ENCODE peak calls at places on chromosomes 12 and 14, in six cellular contexts. I is H9, O is mesenchymal stem cell, Z is IMR-90, N is mesendoderm, E is H1. D is an unnamed sample.

GRCh38 chr14:69263364-69263763 is 3.4 kb downstream of the GALNT16 start:
- DNase-seq in E (no peak), I (no peak), N (no peak), O (peak; percentile 87), Z (peak; percentile 93), D (no peak)

GRCh38 chr14:96225745-96226151 is 21.1 kb downstream of the BDKRB2 start:
- DNase-seq in N (peak; percentile 62), I (peak; percentile 87), Z (peak; percentile 64), O (peak; percentile 58), E (peak; percentile 59), D (no peak)

GRCh38 chr12:6925543-6926279 is 2.0 kb upstream of the ATN1 start:
- DNase-seq in Z (peak; percentile 90), E (peak; percentile 84), O (peak; percentile 92), I (peak; percentile 90), N (peak; percentile 96), D (peak; percentile 70)

GRCh38 chr14:106679776-106680175 is 1153.4 kb downstream of the TMEM121 start:
- DNase-seq in N (no peak), O (no peak), E (no peak), Z (no peak), I (no peak), D (no peak)

GRCh38 chr12:1013618-1014489 is 22.8 kb downstream of the ERC1 start:
- DNase-seq in E (no peak), N (peak; percentile 48), O (peak; percentile 88), Z (peak; percentile 87), I (no peak), D (no peak)

GRCh38 chr12:5505751-5506150 is 73.8 kb downstream of the NTF3 start:
- DNase-seq in N (no peak), I (peak; percentile 15), E (peak; percentile 20), O (no peak), Z (no peak), D (no peak)

GRCh38 chr12:110073049-110073831 is 24.9 kb upstream of the C12orf76 start:
- DNase-seq in O (no peak), N (no peak), Z (no peak), E (peak; percentile 48), I (no peak), D (no peak)

GRCh38 chr14:21476526-21476924 is 234 bp downstream of the RAB2B start:
- DNase-seq in Z (no peak), O (peak; percentile 84), I (no peak), N (no peak), E (no peak), D (no peak)

GRCh38 chr12:130104114-130104513 is 58.1 kb upstream of the FZD10 start:
- DNase-seq in E (no peak), I (no peak), Z (no peak), O (no peak), N (no peak), D (no peak)

GRCh38 chr14:58491593-58491992 is 64.1 kb downstream of the KIAA0586 start:
- DNase-seq in E (no peak), I (no peak), O (no peak), Z (peak; percentile 45), N (no peak), D (no peak)

GRCh38 chr12:26953447-26953846 is 15.2 kb downstream of the FGFR1OP2 start:
- DNase-seq in E (no peak), N (no peak), Z (peak; percentile 28), O (peak; percentile 55), I (no peak), D (no peak)

GRCh38 chr14:77158175-77158908 is 16.8 kb upstream of the ZDHHC22 start:
- DNase-seq in Z (peak; percentile 71), N (peak; percentile 78), E (peak; percentile 63), I (peak; percentile 67), O (peak; percentile 69), D (peak; percentile 59)

GRCh38 chr12:50581226-50582184 is 76.7 kb downstream of the DIP2B start:
- DNase-seq in E (no peak), Z (peak; percentile 93), O (peak; percentile 69), I (no peak), N (no peak), D (no peak)

GRCh38 chr12:105089817-105090216 is 5.6 kb upstream of the ALDH1L2 start:
- DNase-seq in O (no peak), I (no peak), E (no peak), N (no peak), Z (no peak), D (no peak)

GRCh38 chr12:42277426-42278115 is 39.5 kb upstream of the YAF2 start:
- DNase-seq in O (no peak), Z (no peak), E (no peak), I (no peak), N (no peak), D (no peak)

GRCh38 chr12:99386907-99387306 is 260.6 kb upstream of the GARIN6 start:
- DNase-seq in N (peak; percentile 54), I (no peak), O (no peak), E (no peak), Z (peak; percentile 8), D (no peak)

GRCh38 chr14:67516679-67517078 is 16.4 kb upstream of the PLEKHH1 start:
- DNase-seq in I (no peak), O (no peak), E (no peak), Z (no peak), N (no peak), D (no peak)
- H2BK15ac ChIP-seq in I (no peak overlapping the region), O (no peak overlapping the region), E (no peak overlapping the region), Z (no peak overlapping the region), N (no peak overlapping the region), D (no peak overlapping the region)

DNA sequence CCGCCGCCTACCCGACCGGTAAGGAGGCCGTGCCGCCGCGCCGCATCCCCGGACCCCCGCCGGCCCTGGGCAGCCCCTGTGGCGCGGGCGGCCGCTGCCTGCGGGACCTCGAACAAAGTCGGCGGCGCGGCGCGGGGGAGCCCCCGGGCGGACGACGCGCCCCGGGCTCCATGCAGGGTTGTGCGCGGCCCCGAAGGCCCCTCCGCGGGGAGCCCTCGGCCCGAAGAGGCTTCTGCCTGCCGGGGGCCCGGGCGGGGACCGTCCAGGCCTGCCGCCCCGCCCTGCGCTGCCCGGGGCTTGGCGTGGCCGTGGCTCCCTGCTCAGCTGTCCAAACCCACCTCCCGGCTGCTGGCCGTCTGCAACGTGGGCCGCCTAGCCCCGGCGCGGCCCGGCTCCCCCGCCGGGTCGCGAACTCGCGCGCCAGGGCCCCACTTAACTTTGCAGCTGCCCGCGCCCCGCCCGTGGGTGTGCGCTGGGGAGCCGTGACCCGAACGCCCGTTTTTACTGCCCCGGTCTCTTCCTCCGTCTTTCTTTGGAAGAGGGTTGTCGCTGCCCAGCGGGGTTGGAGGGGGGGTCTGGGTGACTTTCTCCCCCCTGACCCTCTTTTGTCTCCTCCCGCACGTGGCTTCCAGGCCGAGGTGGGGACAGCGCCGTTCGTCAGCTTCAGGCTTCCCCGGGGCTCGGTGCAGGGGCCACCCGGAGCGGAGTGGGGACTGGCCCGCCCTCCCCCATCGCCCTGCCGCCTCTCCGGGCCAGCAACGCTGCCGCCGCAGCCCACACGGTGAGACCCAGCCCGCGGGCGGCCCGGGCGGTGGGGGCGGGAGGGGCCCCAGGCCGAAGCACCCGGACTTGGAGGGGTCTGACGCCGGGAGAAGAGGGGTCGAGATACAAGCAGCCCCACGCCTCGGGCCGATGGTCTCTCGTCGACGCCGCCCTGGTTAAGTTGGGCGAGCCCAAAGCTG is 901 bp downstream of the DYRK2 start:
- DNase-seq in E (peak; percentile 50), I (no peak), Z (no peak), N (peak; percentile 29), O (no peak), D (no peak)
- H2AK5ac ChIP-seq in E (peak overlapping the region; percentile 24), I (no peak overlapping the region), Z (peak overlapping the region; percentile 50), N (no peak overlapping the region), O (no peak overlapping the region), D (peak overlapping the region; percentile 92)

DNA sequence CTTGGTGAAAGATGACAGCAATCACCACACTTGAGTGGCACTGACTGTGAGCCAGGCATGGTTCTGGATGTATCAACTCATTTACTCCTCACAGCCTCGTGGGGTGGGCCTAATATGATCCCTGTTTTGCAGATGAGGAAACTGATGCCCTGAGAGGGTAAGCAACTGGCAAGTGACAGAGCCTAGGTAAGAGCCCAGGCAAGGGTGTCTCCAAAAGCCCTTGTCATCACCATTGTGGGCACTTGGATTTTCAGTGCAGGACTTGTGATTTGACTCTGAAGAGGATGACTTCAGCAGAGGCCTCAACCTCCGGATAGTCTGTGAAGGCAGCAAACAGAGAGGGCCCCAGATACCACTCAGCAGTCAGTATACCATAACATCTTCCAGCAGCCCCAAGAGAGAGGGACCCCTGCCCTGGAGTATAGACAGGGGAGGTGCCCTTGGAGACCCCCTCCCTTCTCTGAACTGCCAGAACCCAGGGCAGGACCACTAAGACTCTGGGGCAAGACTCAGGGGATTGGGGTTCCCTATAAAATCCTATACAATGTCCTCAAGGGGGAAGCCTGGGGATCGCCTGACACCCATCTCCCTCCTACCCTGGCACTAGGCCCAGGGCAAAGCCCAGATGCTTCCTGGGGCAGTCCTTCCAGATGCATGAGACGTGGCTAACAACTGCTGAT is 7.1 kb upstream of the KRT5 start:
- DNase-seq in E (peak; percentile 17), N (no peak), O (no peak), I (peak; percentile 13), Z (no peak), D (no peak)
- H2BK15ac ChIP-seq in E (no peak overlapping the region), N (no peak overlapping the region), O (no peak overlapping the region), I (no peak overlapping the region), Z (no peak overlapping the region), D (no peak overlapping the region)

GRCh38 chr14:34257505-34257904 is 204.5 kb downstream of the SPTSSA start:
- DNase-seq in E (no peak), O (no peak), Z (no peak), N (no peak), I (no peak), D (no peak)

GRCh38 chr14:34252227-34252626 is 209.8 kb downstream of the SPTSSA start:
- DNase-seq in N (no peak), Z (no peak), E (no peak), O (peak; percentile 57), I (no peak), D (no peak)

GRCh38 chr14:34254031-34254430 is 208.0 kb downstream of the SPTSSA start:
- DNase-seq in N (no peak), O (no peak), I (no peak), E (no peak), Z (no peak), D (no peak)

GRCh38 chr14:34256223-34256622 is 205.8 kb downstream of the SPTSSA start:
- DNase-seq in E (no peak), I (no peak), Z (no peak), N (no peak), O (no peak), D (no peak)

DNA sequence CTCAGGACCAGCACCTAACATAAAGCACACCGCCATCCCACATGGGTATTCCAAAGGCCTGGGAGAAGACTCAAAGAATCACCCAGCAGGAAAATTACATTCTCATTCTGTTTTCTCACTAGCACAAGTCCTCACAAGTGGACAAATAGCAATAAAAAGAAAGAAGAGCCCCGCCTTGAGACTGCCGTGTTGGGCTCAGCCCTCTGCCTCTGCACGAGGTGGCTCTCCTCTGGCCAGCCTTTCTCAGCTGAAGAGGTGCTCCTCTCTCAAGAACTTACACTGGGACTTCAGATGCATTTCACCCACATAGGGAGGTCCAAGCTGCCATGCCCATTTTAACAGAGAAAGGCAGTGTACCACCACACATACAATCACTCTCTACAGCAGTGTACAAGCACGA is 207.4 kb downstream of the SPTSSA start:
- DNase-seq in Z (no peak), O (no peak), I (no peak), E (no peak), N (no peak), D (no peak)
- H2AK5ac ChIP-seq in Z (no peak overlapping the region), O (no peak overlapping the region), I (no peak overlapping the region), E (no peak overlapping the region), N (no peak overlapping the region), D (no peak overlapping the region)

D was measured in neuronal stem cell.